ENCODE peak calls at places on chromosomes 12 and 14, in four cellular contexts. J, Z, B and F are unnamed samples.

GRCh38 chr14:104973215-104974145 is 4.7 kb downstream of the AHNAK2 start:
- DNase-seq in Z (peak; percentile 57), B (peak; percentile 100), J (peak; percentile 95), F (peak; percentile 98)

GRCh38 chr14:103073876-103074698 is 9.9 kb upstream of the LBHD2 start:
- DNase-seq in B (peak; percentile 53), Z (peak; percentile 40), J (no peak), F (no peak)

GRCh38 chr14:101963052-101963451 is 1.3 kb upstream of the DYNC1H1 start:
- DNase-seq in J (no peak), Z (no peak), B (no peak), F (no peak)

GRCh38 chr14:71591929-71592328 is 340.3 kb upstream of the RGS6 start:
- DNase-seq in Z (no peak), B (peak; percentile 90), J (peak; percentile 67), F (peak; percentile 10)

GRCh38 chr14:34604990-34605389 is 25.0 kb downstream of the SNX6 start:
- DNase-seq in B (peak; percentile 58), J (peak; percentile 39), Z (no peak), F (no peak)

GRCh38 chr12:91870872-91871707 is 274.6 kb downstream of the BTG1 start:
- DNase-seq in B (no peak), J (no peak), Z (no peak), F (no peak)

GRCh38 chr12:1281683-1282366 is 290.8 kb downstream of the ERC1 start:
- DNase-seq in B (peak; percentile 90), J (peak; percentile 66), Z (no peak), F (peak; percentile 36)

GRCh38 chr12:104285740-104286537 is 17.6 kb upstream of the EID3 start:
- DNase-seq in J (peak; percentile 22), B (no peak), Z (no peak), F (peak; percentile 49)

GRCh38 chr12:72053604-72054003 is 115.0 kb downstream of the TPH2 start:
- DNase-seq in Z (no peak), J (no peak), B (no peak), F (no peak)

GRCh38 chr12:2198088-2198501 is 145.3 kb downstream of the CACNA1C start:
- DNase-seq in J (peak; percentile 80), B (peak; percentile 76), Z (no peak), F (peak; percentile 40)

GRCh38 chr14:100469632-100470522 is 117.3 kb downstream of the BEGAIN start:
- DNase-seq in B (no peak), J (no peak), Z (no peak), F (no peak)

GRCh38 chr14:20455355-20456300 is 602 bp downstream of the APEX1 start:
- DNase-seq in J (peak; percentile 91), B (peak; percentile 93), Z (no peak), F (peak; percentile 56)

GRCh38 chr14:68767248-68767645 is 25.6 kb downstream of the ZFP36L1 start:
- DNase-seq in B (no peak), J (no peak), Z (no peak), F (no peak)

GRCh38 chr12:32501835-32502333 is 102.5 kb downstream of the FGD4 start:
- DNase-seq in Z (no peak), B (peak; percentile 72), J (peak; percentile 92), F (no peak)

GRCh38 chr14:99744199-99744872 is 48.9 kb upstream of the EML1 start:
- DNase-seq in B (peak; percentile 48), J (no peak), Z (no peak), F (no peak)

GRCh38 chr12:69837191-69838085 is 12.4 kb downstream of the MYRFL start:
- DNase-seq in J (peak; percentile 19), Z (no peak), B (no peak), F (no peak)

GRCh38 chr12:65640489-65640901 is 183.8 kb upstream of the HMGA2 start:
- DNase-seq in Z (no peak), B (peak; percentile 95), J (no peak), F (no peak)

GRCh38 chr14:36829547-36829946 is 167.9 kb downstream of the PAX9 start:
- DNase-seq in J (no peak), B (no peak), Z (no peak), F (no peak)

GRCh38 chr12:89364058-89364457 is 11.8 kb upstream of the DUSP6 start:
- DNase-seq in J (no peak), Z (no peak), B (no peak), F (no peak)

GRCh38 chr12:24557738-24558137 is 391.2 kb downstream of the BCAT1 start:
- DNase-seq in Z (no peak), B (no peak), J (no peak), F (no peak)

GRCh38 chr14:68794130-68794855 is 1.4 kb upstream of the ZFP36L1 start:
- DNase-seq in Z (peak; percentile 90), J (peak; percentile 96), B (peak; percentile 98), F (peak; percentile 79)

GRCh38 chr12:125097427-125097826 is 32.2 kb downstream of the AACS start:
- DNase-seq in J (no peak), B (no peak), Z (no peak), F (no peak)

GRCh38 chr12:105212431-105212830 is 23.5 kb downstream of the APPL2 start:
- DNase-seq in B (peak; percentile 90), J (peak; percentile 74), Z (no peak), F (peak; percentile 38)

GRCh38 chr12:31626270-31626669 is 33.2 kb upstream of the ETFBKMT start:
- DNase-seq in Z (no peak), B (no peak), J (no peak), F (no peak)

GRCh38 chr14:79608426-79608825 is 602.9 kb downstream of the DIO2 start:
- DNase-seq in Z (no peak), B (no peak), J (no peak), F (no peak)

GRCh38 chr14:96092936-96093335 is 53.8 kb downstream of the C14orf132 start:
- DNase-seq in B (no peak), Z (no peak), J (no peak), F (no peak)

GRCh38 chr12:105107176-105107496 is 395 bp upstream of the WASHC4 start:
- DNase-seq in Z (no peak), B (peak; percentile 79), J (no peak), F (no peak)

GRCh38 chr12:81077686-81078441 is at the start of gene ACSS3:
- DNase-seq in B (peak; percentile 45), J (peak; percentile 62), Z (peak; percentile 75), F (peak; percentile 44)

GRCh38 chr14:56094063-56094462 is 24.1 kb upstream of the PELI2 start:
- DNase-seq in Z (no peak), J (peak; percentile 62), B (no peak), F (no peak)

GRCh38 chr12:53866727-53867126 is 71.9 kb upstream of the HOXC13 start:
- DNase-seq in J (no peak), Z (no peak), B (no peak), F (no peak)

GRCh38 chr14:52352546-52352945 is 38.4 kb downstream of the PTGER2 start:
- DNase-seq in Z (no peak), B (no peak), J (no peak), F (no peak)

GRCh38 chr14:22821193-22822016 is 6.2 kb upstream of the SLC7A7 start:
- DNase-seq in B (peak; percentile 20), Z (no peak), J (peak; percentile 48), F (no peak)

GRCh38 chr12:131493068-131493826 is 217.6 kb upstream of the SFSWAP start:
- DNase-seq in B (no peak), Z (no peak), J (no peak), F (no peak)

GRCh38 chr12:11855993-11856374 is 206.5 kb downstream of the ETV6 start:
- DNase-seq in J (no peak), Z (no peak), B (no peak), F (no peak)

GRCh38 chr12:4829161-4829792 is 80.4 kb upstream of the KCNA1 start:
- DNase-seq in Z (no peak), B (no peak), J (no peak), F (no peak)

GRCh38 chr12:119340604-119341003 is 6.1 kb downstream of the CCDC60 start:
- DNase-seq in Z (no peak), B (no peak), J (no peak), F (no peak)

GRCh38 chr12:119338593-119339363 is 4.2 kb downstream of the CCDC60 start:
- DNase-seq in Z (no peak), J (no peak), B (no peak), F (no peak)

GRCh38 chr12:119334459-119335170 is at the start of gene CCDC60:
- DNase-seq in J (no peak), Z (no peak), B (no peak), F (no peak)
- H3K4me3 ChIP-seq in J (peak within 1 kb of the TSS; percentile 30), Z (no peak within 1 kb of the TSS), B (no peak within 1 kb of the TSS), F (no peak within 1 kb of the TSS)

DNA sequence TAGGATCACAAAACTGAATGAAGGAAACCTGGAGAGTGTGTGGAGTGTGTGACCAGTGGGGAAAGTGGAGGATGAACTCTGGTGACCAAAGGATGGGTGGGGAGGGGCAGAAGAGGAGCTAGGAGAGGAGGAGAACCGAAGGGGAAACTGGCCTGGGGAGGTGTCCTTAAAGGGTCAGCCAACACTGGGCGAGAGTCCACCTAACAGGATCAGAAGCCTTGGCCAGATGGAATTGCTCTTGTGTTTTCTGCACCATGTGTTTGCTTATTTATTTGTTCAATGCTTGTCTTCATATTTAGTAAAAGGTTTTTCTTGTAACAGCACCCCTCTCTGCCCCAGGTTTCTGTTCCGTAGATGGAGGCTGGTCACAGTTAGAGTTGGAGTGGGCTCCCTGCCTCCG is 34.5 kb upstream of the ATP23 start:
- DNase-seq in B (no peak), Z (no peak), J (no peak), F (no peak)
- H3K27me3 ChIP-seq in B (no peaks in the 10 kb centered on the region), Z (no peaks in the 10 kb centered on the region), J (peaks cover 3% of the 10 kb centered on the region), F (no peaks in the 10 kb centered on the region)

GRCh38 chr12:9867531-9867930 is 1.6 kb downstream of the CLEC2B start:
- DNase-seq in B (peak; percentile 35), Z (no peak), J (peak; percentile 3), F (no peak)
- H3K4me3 ChIP-seq in B (peak overlapping the region; percentile 78), Z (peak overlapping the region; percentile 63), J (no peak overlapping the region), F (peak overlapping the region; percentile 56)

DNA sequence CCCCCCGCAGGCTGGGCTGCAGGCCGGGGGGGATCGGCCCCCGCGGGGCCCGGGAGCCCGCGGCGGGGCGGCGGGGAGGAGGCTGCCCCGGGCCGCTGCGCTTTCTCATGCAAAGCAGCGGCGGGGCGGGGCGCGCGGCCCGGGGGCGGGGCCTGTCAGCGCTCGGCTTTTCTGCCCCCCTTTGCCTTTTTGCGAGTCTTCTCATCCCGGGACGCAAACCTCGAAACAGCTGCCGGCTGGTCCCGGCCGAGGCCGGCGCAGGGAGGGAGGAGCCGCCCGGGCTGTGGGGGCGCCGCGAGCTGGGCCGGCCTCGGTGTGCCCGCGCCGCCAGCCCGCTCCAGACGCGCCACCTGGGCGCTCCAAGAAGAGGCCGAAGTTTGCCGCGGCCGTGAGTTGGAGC is at the start of gene FZD10:
- DNase-seq in B (peak; percentile 50), Z (peak; percentile 47), J (peak; percentile 10), F (peak; percentile 49)
- H3K27me3 ChIP-seq in B (peaks cover 16% of the 10 kb centered on the region), Z (peaks cover 97% of the 10 kb centered on the region), J (peaks cover 100% of the 10 kb centered on the region), F (peaks cover 42% of the 10 kb centered on the region)

DNA sequence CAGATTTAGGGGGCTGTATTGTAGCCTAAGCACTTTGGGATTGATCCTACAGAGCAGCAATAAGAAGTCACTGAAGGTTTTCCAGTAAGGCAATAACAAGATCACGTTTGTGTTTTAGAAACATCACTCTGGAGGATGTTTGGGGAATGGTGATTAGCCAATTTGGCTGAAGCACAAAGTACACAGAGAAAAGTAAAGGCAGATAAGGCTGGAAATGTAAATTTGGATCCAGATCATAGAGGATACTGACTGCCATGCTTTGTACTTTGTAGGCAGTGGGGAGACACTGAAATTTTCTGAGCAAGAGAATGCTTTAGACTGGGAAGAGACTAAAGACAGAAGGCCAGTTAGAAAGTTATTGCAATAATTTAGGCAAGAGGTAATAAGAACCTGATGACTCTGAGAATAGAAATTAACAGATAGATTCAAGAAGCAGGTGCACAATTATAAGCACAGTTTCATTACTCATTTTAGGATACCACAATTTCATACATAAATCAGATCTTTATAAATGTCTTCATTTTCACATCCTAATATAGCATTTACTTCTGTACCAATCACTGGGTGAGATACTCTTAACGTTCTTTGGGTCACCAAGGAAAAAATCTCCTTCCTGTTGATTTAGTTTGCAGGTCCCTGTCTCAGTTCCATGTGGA is 314.5 kb upstream of the GARIN6 start:
- DNase-seq in Z (no peak), J (no peak), B (no peak), F (no peak)
- H3K4me3 ChIP-seq in Z (no peak overlapping the region), J (no peak overlapping the region), B (no peak overlapping the region), F (no peak overlapping the region)